ENCODE peak calls at places on chromosomes 1 and 21, in five cellular contexts. J is cardiac fibroblast, T is astrocyte, I is heart left ventricle, O is non-pigmented ciliary epithelial cell. E is an unnamed sample.

GRCh38 chr1:7084232-7084894 is 299.1 kb downstream of the CAMTA1 start:
- DNase-seq in J (no peak), I (no peak), T (no peak), O (no peak), E (no peak)

GRCh38 chr1:208851376-208851775 is 607.2 kb upstream of the PLXNA2 start:
- DNase-seq in J (no peak), T (no peak), O (no peak), I (no peak), E (no peak)

GRCh38 chr1:178344513-178345077 is 152.2 kb downstream of the CLEC20A start:
- DNase-seq in I (no peak), J (peak), T (peak), O (peak), E (peak)

GRCh38 chr1:105652109-105652508 is 1404.4 kb upstream of the PRMT6 start:
- DNase-seq in I (no peak), J (no peak), T (no peak), O (no peak), E (no peak)

GRCh38 chr1:14740016-14740415 is 141.5 kb downstream of the KAZN start:
- DNase-seq in I (no peak), T (no peak), J (no peak), O (no peak), E (no peak)

GRCh38 chr1:110477445-110477957 is 26.6 kb downstream of the PROK1 start:
- DNase-seq in T (no peak), J (no peak), O (no peak), I (no peak), E (no peak)

GRCh38 chr1:35554261-35555211 is 2.7 kb downstream of the KIAA0319L start:
- DNase-seq in I (peak), T (no peak), J (no peak), O (no peak), E (no peak)

GRCh38 chr1:64790965-64791487 is 46.2 kb downstream of the RAVER2 start:
- DNase-seq in T (no peak), O (no peak), J (no peak), I (no peak), E (no peak)

GRCh38 chr1:51776408-51776807 is 102.1 kb downstream of the NRDC start:
- DNase-seq in O (no peak), T (no peak), I (no peak), J (no peak), E (no peak)

GRCh38 chr1:222792744-222793143 is 22.1 kb upstream of the DISP1 start:
- DNase-seq in J (peak), I (no peak), T (no peak), O (no peak), E (no peak)

GRCh38 chr1:46490603-46491499 is 1.2 kb downstream of the DMBX1 start:
- DNase-seq in I (no peak), T (no peak), O (no peak), J (no peak), E (no peak)

GRCh38 chr1:223853275-223853674 is 7.5 kb upstream of the TP53BP2 start:
- DNase-seq in I (no peak), T (no peak), O (no peak), J (no peak), E (no peak)

GRCh38 chr1:235021321-235021720 is 107.3 kb downstream of the TOMM20 start:
- DNase-seq in J (no peak), O (no peak), I (no peak), T (no peak), E (no peak)

GRCh38 chr21:39714331-39714730 is 30.7 kb upstream of the IGSF5 start:
- DNase-seq in J (no peak), I (no peak), T (no peak), O (no peak), E (no peak)

GRCh38 chr1:7149080-7149838 is 364.0 kb downstream of the CAMTA1 start:
- DNase-seq in O (no peak), I (peak), J (peak), T (no peak), E (no peak)

GRCh38 chr1:54287821-54288220 is 87.9 kb downstream of the MRPL37 start:
- DNase-seq in J (peak), I (no peak), T (peak), O (no peak), E (no peak)

GRCh38 chr21:43644609-43645008 is 14.7 kb downstream of the HSF2BP start:
- DNase-seq in I (no peak), J (peak), O (no peak), T (peak), E (peak)

GRCh38 chr1:183633676-183634343 is 1.8 kb downstream of the ARPC5 start:
- DNase-seq in I (no peak), T (peak), J (peak), O (peak), E (no peak)

GRCh38 chr1:201268604-201269151 is 14.6 kb upstream of the PKP1 start:
- DNase-seq in J (peak), T (peak), I (no peak), O (no peak), E (no peak)

GRCh38 chr1:225825078-225825477 is 15.2 kb downstream of the EPHX1 start:
- DNase-seq in O (no peak), I (no peak), T (no peak), J (no peak), E (no peak)

E was measured in epithelial cell of prostate.